ENCODE peak calls at places on chromosomes 3 and 15, in nine cellular contexts. I is GM04504; C is AG10803; K is BJ; O is NCI-H1105; R is activated CD4-positive, alpha-beta T cell treated with anti-CD3 and anti-CD28 coated beads, Interleukin-2, amount 50 U/mL, for 24 hours; Z is retinal pigment epithelial cell; T is LoVo; P is WTC11. U is an unnamed sample.

GRCh38 chr15:60859996-60860494 is 369.1 kb downstream of the RORA start:
- DNase-seq in I (peak), C (peak), K (peak), O (no peak), R (no peak), Z (no peak), T (no peak), P (no peak), U (no peak)

GRCh38 chr15:85708402-85708932 is 86.3 kb downstream of the KLHL25 start:
- DNase-seq in I (no peak), C (no peak), K (no peak), O (no peak), R (no peak), Z (no peak), T (no peak), P (no peak), U (no peak)

GRCh38 chr3:95049841-95050240 is 987.0 kb downstream of the NSUN3 start:
- DNase-seq in I (no peak), C (no peak), K (no peak), O (no peak), R (no peak), Z (peak), T (no peak), P (no peak), U (no peak)

GRCh38 chr15:92097473-92098178 is 244.1 kb downstream of the SLCO3A1 start:
- DNase-seq in I (no peak), C (peak), K (no peak), O (peak), R (no peak), Z (no peak), T (peak), P (peak), U (peak)

GRCh38 chr3:80688814-80689213 is 921.0 kb upstream of the ROBO1 start:
- DNase-seq in I (no peak), C (no peak), K (no peak), O (no peak), R (no peak), Z (peak), T (peak), P (no peak), U (peak)

GRCh38 chr3:27590437-27591320 is 106.5 kb upstream of the SLC4A7 start:
- DNase-seq in I (no peak), C (peak), K (no peak), O (no peak), R (no peak), Z (no peak), T (no peak), P (no peak), U (no peak)

GRCh38 chr3:183518446-183519185 is 36.9 kb downstream of the KLHL6 start:
- DNase-seq in I (no peak), C (no peak), K (no peak), O (no peak), R (no peak), Z (no peak), T (no peak), P (no peak), U (no peak)

GRCh38 chr3:81485444-81485865 is 276.0 kb downstream of the GBE1 start:
- DNase-seq in I (peak), C (peak), K (peak), O (no peak), R (no peak), Z (no peak), T (no peak), P (no peak), U (no peak)

GRCh38 chr3:36736327-36736726 is 28.0 kb downstream of the DCLK3 start:
- DNase-seq in I (no peak), C (no peak), K (no peak), O (no peak), R (no peak), Z (no peak), T (no peak), P (no peak), U (no peak)

GRCh38 chr3:31225923-31226322 is 306.8 kb upstream of the STT3B start:
- DNase-seq in I (no peak), C (no peak), K (no peak), O (no peak), R (no peak), Z (no peak), T (no peak), P (no peak), U (no peak)

GRCh38 chr3:2465842-2466241 is 367.2 kb downstream of the CNTN4 start:
- DNase-seq in I (no peak), C (no peak), K (no peak), O (no peak), R (no peak), Z (no peak), T (no peak), P (no peak), U (no peak)

GRCh38 chr3:152317184-152317583 is 48.5 kb downstream of the MBNL1 start:
- DNase-seq in I (no peak), C (no peak), K (no peak), O (no peak), R (no peak), Z (no peak), T (no peak), P (no peak), U (no peak)

GRCh38 chr3:159137966-159138365 is 336.1 kb downstream of the MFSD1 start:
- DNase-seq in I (no peak), C (no peak), K (no peak), O (no peak), R (no peak), Z (no peak), T (no peak), P (no peak), U (no peak)

GRCh38 chr3:52891164-52891563 is 6.2 kb downstream of the STIMATE start:
- DNase-seq in I (no peak), C (no peak), K (no peak), O (no peak), R (no peak), Z (no peak), T (no peak), P (no peak), U (no peak)

GRCh38 chr15:28873006-28873405 is 12.8 kb upstream of the APBA2 start:
- DNase-seq in I (no peak), C (no peak), K (no peak), O (no peak), R (no peak), Z (no peak), T (no peak), P (no peak), U (no peak)

U was measured in SW480.